ENCODE peak calls at places on chromosome 20, in four cellular contexts. One of them, this sample, is unnamed.

GRCh38 chr20:24836900-24837299 is 112.2 kb upstream of the CST7 start:
- DNase-seq in SJSA1: no peak
- DNase-seq in tibial nerve: no peak
- DNase-seq in hepatocyte: no peak
- DNase-seq in this sample: no peak

GRCh38 chr20:9532069-9532809 is 17.8 kb downstream of the LAMP5 start:
- DNase-seq in SJSA1: no peak
- DNase-seq in tibial nerve: no peak
- DNase-seq in hepatocyte: no peak
- DNase-seq in this sample: no peak

GRCh38 chr20:12012241-12013222 is 94.8 kb downstream of the BTBD3 start:
- DNase-seq in SJSA1: peak; percentile 9
- DNase-seq in tibial nerve: peak; percentile 15
- DNase-seq in hepatocyte: peak; percentile 55
- DNase-seq in this sample: no peak

GRCh38 chr20:26135325-26136110 is 438.9 kb upstream of the ZNF337 start:
- DNase-seq in SJSA1: no peak
- DNase-seq in tibial nerve: no peak
- DNase-seq in hepatocyte: no peak
- DNase-seq in this sample: no peak

GRCh38 chr20:44142416-44142815 is 44.6 kb downstream of the JPH2 start:
- DNase-seq in SJSA1: no peak
- DNase-seq in tibial nerve: no peak
- DNase-seq in hepatocyte: no peak
- DNase-seq in this sample: no peak

GRCh38 chr20:36407196-36407733 is 101.1 kb downstream of the DLGAP4 start:
- DNase-seq in SJSA1: no peak
- DNase-seq in tibial nerve: no peak
- DNase-seq in hepatocyte: no peak
- DNase-seq in this sample: no peak

GRCh38 chr20:58056021-58056591 is 172.3 kb downstream of the ANKRD60 start:
- DNase-seq in SJSA1: no peak
- DNase-seq in tibial nerve: no peak
- DNase-seq in hepatocyte: no peak
- DNase-seq in this sample: no peak

GRCh38 chr20:37523012-37523391 is 2.0 kb downstream of the NNAT start:
- DNase-seq in SJSA1: no peak
- DNase-seq in tibial nerve: no peak
- DNase-seq in hepatocyte: no peak
- DNase-seq in this sample: no peak

GRCh38 chr20:36856691-36857635 is 19.0 kb upstream of the TLDC2 start:
- DNase-seq in SJSA1: peak; percentile 51
- DNase-seq in tibial nerve: no peak
- DNase-seq in hepatocyte: no peak
- DNase-seq in this sample: no peak

GRCh38 chr20:444862-445426 is 17.4 kb downstream of the TBC1D20 start:
- DNase-seq in SJSA1: no peak
- DNase-seq in tibial nerve: no peak
- DNase-seq in hepatocyte: no peak
- DNase-seq in this sample: no peak

GRCh38 chr20:50267041-50267865 is 76.6 kb downstream of the CEBPB start:
- DNase-seq in SJSA1: peak; percentile 65
- DNase-seq in tibial nerve: peak; percentile 73
- DNase-seq in hepatocyte: peak; percentile 44
- DNase-seq in this sample: no peak

GRCh38 chr20:35947489-35947888 is 6.8 kb downstream of the SCAND1 start:
- DNase-seq in SJSA1: peak; percentile 8
- DNase-seq in tibial nerve: no peak
- DNase-seq in hepatocyte: peak; percentile 13
- DNase-seq in this sample: peak; percentile 18

GRCh38 chr20:16947346-16947943 is 199.3 kb downstream of the OTOR start:
- DNase-seq in SJSA1: peak; percentile 21
- DNase-seq in tibial nerve: no peak
- DNase-seq in hepatocyte: no peak
- DNase-seq in this sample: no peak
- H3K4me3 ChIP-seq in SJSA1: no peak overlapping the region
- H3K4me3 ChIP-seq in tibial nerve: no peak overlapping the region
- H3K4me3 ChIP-seq in hepatocyte: no peak overlapping the region
- H3K4me3 ChIP-seq in this sample: no peak overlapping the region

GRCh38 chr20:33827629-33828325 is 16.6 kb downstream of the CHMP4B start:
- DNase-seq in SJSA1: no peak
- DNase-seq in tibial nerve: no peak
- DNase-seq in hepatocyte: no peak
- DNase-seq in this sample: no peak

GRCh38 chr20:33827109-33827508 is 16.0 kb downstream of the CHMP4B start:
- DNase-seq in SJSA1: no peak
- DNase-seq in tibial nerve: no peak
- DNase-seq in hepatocyte: no peak
- DNase-seq in this sample: no peak

GRCh38 chr20:33824852-33825251 is 13.7 kb downstream of the CHMP4B start:
- DNase-seq in SJSA1: no peak
- DNase-seq in tibial nerve: no peak
- DNase-seq in hepatocyte: no peak
- DNase-seq in this sample: no peak

GRCh38 chr20:33826270-33826897 is 15.2 kb downstream of the CHMP4B start:
- DNase-seq in SJSA1: no peak
- DNase-seq in tibial nerve: no peak
- DNase-seq in hepatocyte: peak; percentile 61
- DNase-seq in this sample: no peak

GRCh38 chr20:33825340-33826269 is 14.5 kb downstream of the CHMP4B start:
- DNase-seq in SJSA1: no peak
- DNase-seq in tibial nerve: no peak
- DNase-seq in hepatocyte: peak; percentile 52
- DNase-seq in this sample: no peak
- H3K4me3 ChIP-seq in SJSA1: no peak overlapping the region
- H3K4me3 ChIP-seq in tibial nerve: no peak overlapping the region
- H3K4me3 ChIP-seq in hepatocyte: no peak overlapping the region
- H3K4me3 ChIP-seq in this sample: no peak overlapping the region

DNA sequence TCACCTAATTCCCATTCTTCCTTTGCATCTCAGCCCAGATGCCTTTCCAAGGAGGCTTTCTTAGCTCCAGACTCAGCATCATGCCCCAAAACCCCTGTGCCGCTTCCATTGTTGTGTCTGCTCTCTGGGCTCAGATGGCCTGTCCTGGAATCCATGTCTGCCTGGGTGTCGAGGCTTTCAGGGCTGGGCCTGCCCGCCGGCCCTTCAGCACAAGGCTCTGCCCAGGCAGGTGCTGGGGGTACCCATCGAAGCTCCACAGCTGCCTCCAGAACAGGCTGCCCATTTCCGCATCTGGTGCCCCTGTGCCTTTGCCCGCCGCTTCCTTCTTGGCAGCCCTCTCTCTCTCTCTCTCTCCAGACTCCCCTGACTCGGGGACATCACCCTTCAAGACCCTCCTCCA is 1.2 kb downstream of the CPXM1 start:
- DNase-seq in SJSA1: no peak
- DNase-seq in tibial nerve: no peak
- DNase-seq in hepatocyte: no peak
- DNase-seq in this sample: peak; percentile 32
- H3K4me3 ChIP-seq in SJSA1: no peak overlapping the region
- H3K4me3 ChIP-seq in tibial nerve: peak overlapping the region; percentile 36
- H3K4me3 ChIP-seq in hepatocyte: no peak overlapping the region
- H3K4me3 ChIP-seq in this sample: peak overlapping the region; percentile 50

DNA sequence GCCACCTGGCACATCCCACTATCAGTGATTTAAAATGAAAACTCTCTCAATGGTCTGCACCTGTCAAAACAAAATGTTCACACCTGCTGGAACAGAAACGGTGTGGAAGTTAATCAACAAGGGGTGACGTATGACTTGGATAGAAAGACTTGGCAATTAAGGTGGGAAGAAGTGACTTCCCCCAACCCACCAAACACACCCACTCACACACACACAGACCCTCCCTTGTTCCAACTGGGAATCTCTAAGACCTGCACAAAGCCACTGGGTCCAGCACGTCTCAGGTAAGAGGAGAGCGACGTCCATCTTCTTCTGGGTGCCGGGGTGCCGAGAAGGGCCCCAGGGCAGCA is 25.1 kb upstream of the TCFL5 start:
- DNase-seq in SJSA1: no peak
- DNase-seq in tibial nerve: no peak
- DNase-seq in hepatocyte: no peak
- DNase-seq in this sample: no peak
- H3K4me3 ChIP-seq in SJSA1: no peak overlapping the region
- H3K4me3 ChIP-seq in tibial nerve: no peak overlapping the region
- H3K4me3 ChIP-seq in hepatocyte: no peak overlapping the region
- H3K4me3 ChIP-seq in this sample: no peak overlapping the region